ENCODE peak calls at places on chromosomes 4 and X, in seven cellular contexts. Y is lower lobe of right lung; V is mammary epithelial cell; K is MCF 10A; Q is CD4-positive, alpha-beta T cell; B is progenitor cell of endocrine pancreas; T is GM10248. R is an unnamed sample.

GRCh38 chrX:10015711-10016515 is 48.8 kb downstream of the CLDN34 start:
- DNase-seq in Y (peak), V (no peak), K (no peak), Q (no peak), B (peak), T (peak), R (no peak)

GRCh38 chr4:128571747-128572146 is 237.8 kb upstream of the JADE1 start:
- DNase-seq in Y (no peak), V (peak), K (peak), Q (no peak), B (no peak), T (no peak), R (no peak)

GRCh38 chr4:180380733-180381132 is 1862.5 kb upstream of the TENM3 start:
- DNase-seq in Y (no peak), V (peak), K (peak), Q (no peak), B (no peak), T (no peak), R (no peak)

GRCh38 chrX:13750812-13751211 is 16.3 kb downstream of the OFD1 start:
- DNase-seq in Y (no peak), V (no peak), K (no peak), Q (no peak), B (no peak), T (no peak), R (no peak)

GRCh38 chr4:13705521-13706035 is 78.1 kb upstream of the BOD1L1 start:
- DNase-seq in Y (peak), V (peak), K (peak), Q (no peak), B (no peak), T (no peak), R (no peak)

GRCh38 chr4:39814403-39815185 is 116.7 kb downstream of the UBE2K start:
- DNase-seq in Y (no peak), V (peak), K (peak), Q (no peak), B (no peak), T (peak), R (no peak)

GRCh38 chr4:69759189-69759604 is 1.2 kb downstream of the SULT1B1 start:
- DNase-seq in Y (no peak), V (no peak), K (no peak), Q (no peak), B (no peak), T (no peak), R (no peak)

GRCh38 chr4:163482197-163482596 is 8.6 kb upstream of the TKTL2 start:
- DNase-seq in Y (no peak), V (no peak), K (no peak), Q (no peak), B (no peak), T (peak), R (no peak)

GRCh38 chr4:139129206-139129605 is 47.8 kb downstream of the ELF2 start:
- DNase-seq in Y (no peak), V (no peak), K (no peak), Q (no peak), B (no peak), T (no peak), R (no peak)

GRCh38 chrX:131792789-131793462 is 230.2 kb upstream of the STK26 start:
- DNase-seq in Y (no peak), V (peak), K (peak), Q (no peak), B (no peak), T (no peak), R (peak)

GRCh38 chr4:8913858-8914460 is 42.3 kb upstream of the HMX1 start:
- DNase-seq in Y (no peak), V (no peak), K (no peak), Q (no peak), B (peak), T (no peak), R (no peak)

GRCh38 chr4:145177511-145177905 is 2.9 kb downstream of the OTUD4 start:
- DNase-seq in Y (no peak), V (peak), K (peak), Q (no peak), B (no peak), T (no peak), R (no peak)

GRCh38 chr4:51942108-51942832 is 77.9 kb downstream of the LRRC66 start:
- DNase-seq in Y (no peak), V (no peak), K (peak), Q (no peak), B (no peak), T (no peak), R (no peak)

GRCh38 chrX:74133156-74133796 is 170.7 kb upstream of the ZCCHC13 start:
- DNase-seq in Y (no peak), V (peak), K (peak), Q (no peak), B (no peak), T (peak), R (no peak)

GRCh38 chrX:153494061-153494460 is 719 bp upstream of the BGN start:
- DNase-seq in Y (no peak), V (no peak), K (no peak), Q (no peak), B (no peak), T (no peak), R (no peak)

GRCh38 chr4:72629540-72629939 is 60.5 kb upstream of the ADAMTS3 start:
- DNase-seq in Y (no peak), V (peak), K (peak), Q (no peak), B (no peak), T (no peak), R (no peak)

GRCh38 chrX:24184018-24184417 is 34.5 kb downstream of the ZFX start:
- DNase-seq in Y (no peak), V (no peak), K (no peak), Q (no peak), B (no peak), T (no peak), R (no peak)

GRCh38 chrX:41014776-41015175 is 70.5 kb upstream of the USP9X start:
- DNase-seq in Y (no peak), V (peak), K (peak), Q (no peak), B (no peak), T (no peak), R (no peak)

GRCh38 chrX:7351946-7352345 is 204.0 kb upstream of the PUDP start:
- DNase-seq in Y (no peak), V (no peak), K (no peak), Q (no peak), B (no peak), T (no peak), R (no peak)

GRCh38 chrX:155068165-155068564 is 2.8 kb downstream of the CMC4 start:
- DNase-seq in Y (no peak), V (peak), K (peak), Q (no peak), B (no peak), T (no peak), R (no peak)

GRCh38 chr4:139606600-139607301 is 50.7 kb upstream of the SETD7 start:
- DNase-seq in Y (no peak), V (peak), K (peak), Q (no peak), B (no peak), T (no peak), R (no peak)

DNA sequence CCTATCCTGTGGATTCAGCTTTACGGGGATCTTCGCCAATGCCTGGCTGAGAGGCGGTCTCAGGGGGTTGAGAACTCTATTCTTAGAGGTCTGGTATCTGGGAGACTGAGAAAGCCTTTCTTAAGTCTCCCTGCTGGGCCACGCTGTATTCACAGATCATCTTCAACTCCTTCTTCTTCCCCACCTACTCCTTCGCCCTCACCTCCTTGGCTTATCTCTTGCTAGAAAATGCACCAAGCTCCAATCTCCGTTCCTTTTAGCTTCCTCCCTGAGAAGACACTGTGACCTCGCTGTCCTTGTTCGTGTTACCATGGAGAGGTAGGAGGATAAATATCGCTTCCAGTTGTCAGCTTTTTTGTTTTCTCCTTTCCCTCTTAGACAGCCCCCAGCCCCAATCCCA is 450 bp upstream of the KLF8 start:
- DNase-seq in Y (no peak), V (no peak), K (no peak), Q (no peak), B (no peak), T (no peak), R (no peak)
- TF ChIP-seq CTCF in Y (no peak), V (no peak), K (no peak), Q (no peak), B (no peak), T (no peak), R (no peak)

GRCh38 chr4:18535948-18536347 is 514.4 kb upstream of the LCORL start:
- DNase-seq in Y (no peak), V (no peak), K (no peak), Q (no peak), B (no peak), T (no peak), R (no peak)

GRCh38 chr4:18538121-18538520 is 516.6 kb upstream of the LCORL start:
- DNase-seq in Y (no peak), V (no peak), K (no peak), Q (no peak), B (no peak), T (no peak), R (no peak)

GRCh38 chr4:18533262-18533775 is 511.8 kb upstream of the LCORL start:
- DNase-seq in Y (no peak), V (no peak), K (no peak), Q (no peak), B (no peak), T (no peak), R (no peak)

GRCh38 chr4:18540349-18540748 is 518.8 kb upstream of the LCORL start:
- DNase-seq in Y (no peak), V (no peak), K (no peak), Q (no peak), B (no peak), T (no peak), R (no peak)

DNA sequence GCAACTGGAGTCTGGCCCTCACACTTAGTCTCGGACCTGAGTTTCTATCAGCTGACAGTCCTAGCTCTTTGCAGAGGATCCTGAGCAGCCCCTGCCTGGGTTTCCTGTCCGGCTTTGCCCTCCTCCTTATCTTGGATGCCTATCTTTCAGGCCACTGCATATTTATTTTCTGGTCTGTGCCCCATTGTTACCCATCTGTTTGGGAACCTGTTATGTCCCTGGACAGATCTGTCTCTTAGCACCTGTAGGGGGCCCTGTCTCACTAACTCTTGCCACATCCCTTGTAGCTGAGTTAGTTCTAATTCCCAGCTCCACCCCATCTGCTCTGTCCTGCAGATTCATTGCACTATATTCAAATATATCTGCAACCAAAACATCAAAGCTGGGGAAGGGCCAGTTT is 514.9 kb upstream of the LCORL start:
- DNase-seq in Y (no peak), V (no peak), K (peak), Q (no peak), B (no peak), T (no peak), R (no peak)
- TF ChIP-seq CTCF in Y (no peak), V (no peak), K (no peak), Q (no peak), B (peak), T (no peak), R (no peak)

GRCh38 chr4:38759077-38759789 is 23.6 kb downstream of the TLR10 start:
- DNase-seq in Y (no peak), V (peak), K (peak), Q (peak), B (peak), T (peak), R (peak)

GRCh38 chr4:38757945-38758344 is 24.8 kb downstream of the TLR10 start:
- DNase-seq in Y (no peak), V (no peak), K (peak), Q (no peak), B (no peak), T (no peak), R (no peak)

GRCh38 chr4:38762560-38762959 is 20.2 kb downstream of the TLR10 start:
- DNase-seq in Y (no peak), V (no peak), K (no peak), Q (no peak), B (no peak), T (peak), R (no peak)

GRCh38 chr4:38760915-38761314 is 21.9 kb downstream of the TLR10 start:
- DNase-seq in Y (no peak), V (no peak), K (no peak), Q (no peak), B (no peak), T (no peak), R (no peak)

DNA sequence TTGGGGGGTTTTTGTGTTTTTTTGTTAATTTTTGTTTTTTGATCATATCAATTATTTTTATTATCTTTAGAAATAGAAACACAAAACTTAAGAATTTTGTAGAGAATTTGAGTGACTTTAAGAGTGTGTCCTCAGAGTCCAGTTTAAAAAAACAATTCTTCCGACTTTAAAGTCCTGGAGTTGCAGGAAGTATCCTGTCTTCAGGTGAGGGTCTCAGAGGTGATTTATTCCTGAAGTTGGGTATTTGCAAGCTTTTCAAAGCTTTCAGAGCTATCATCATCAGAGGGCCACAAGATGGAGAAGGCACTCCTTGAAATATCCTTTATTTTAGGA is 23.0 kb downstream of the TLR10 start:
- DNase-seq in Y (no peak), V (no peak), K (no peak), Q (no peak), B (no peak), T (no peak), R (no peak)
- TF ChIP-seq CTCF in Y (peak), V (no peak), K (no peak), Q (no peak), B (no peak), T (no peak), R (no peak)

GRCh38 chr4:20418865-20419451 is 167.3 kb downstream of the SLIT2 start:
- DNase-seq in Y (no peak), V (peak), K (peak), Q (no peak), B (no peak), T (peak), R (no peak)
- TF ChIP-seq CTCF in Y (peak), V (peak), K (peak), Q (peak), B (peak), T (peak), R (no peak)

GRCh38 chr4:188372856-188373255 is 233.6 kb downstream of the TRIML1 start:
- DNase-seq in Y (no peak), V (peak), K (peak), Q (no peak), B (no peak), T (no peak), R (no peak)
- TF ChIP-seq CTCF in Y (peak), V (no peak), K (peak), Q (no peak), B (peak), T (no peak), R (no peak)

DNA sequence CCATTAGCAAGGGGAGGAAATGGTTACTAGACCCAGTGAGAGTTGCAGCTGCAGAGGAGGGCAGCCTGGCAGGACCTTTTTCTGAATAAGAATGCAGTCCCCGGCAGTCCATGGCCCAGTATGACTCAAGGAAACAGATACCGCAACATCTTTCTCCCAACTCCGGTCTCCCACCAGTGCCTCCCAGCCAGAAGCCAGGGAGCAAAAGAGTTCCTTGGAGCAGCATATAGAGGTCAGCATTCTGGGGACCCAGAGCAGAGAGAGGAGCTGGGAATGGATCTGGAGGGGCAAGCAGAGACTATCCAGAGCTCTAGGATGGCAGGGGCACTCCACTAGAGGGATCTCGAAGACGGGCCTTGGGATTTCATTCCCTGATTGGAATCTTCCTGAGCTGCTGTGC is 339.2 kb upstream of the AADAT start:
- DNase-seq in Y (no peak), V (no peak), K (no peak), Q (no peak), B (no peak), T (no peak), R (no peak)
- TF ChIP-seq CTCF in Y (no peak), V (no peak), K (no peak), Q (no peak), B (no peak), T (no peak), R (no peak)

GRCh38 chr4:38568768-38569167 is 95.2 kb upstream of the KLF3 start:
- DNase-seq in Y (no peak), V (peak), K (no peak), Q (no peak), B (no peak), T (no peak), R (no peak)

GRCh38 chr4:38572798-38573197 is 91.2 kb upstream of the KLF3 start:
- DNase-seq in Y (no peak), V (no peak), K (no peak), Q (no peak), B (no peak), T (no peak), R (no peak)

GRCh38 chr4:38567448-38567847 is 96.6 kb upstream of the KLF3 start:
- DNase-seq in Y (no peak), V (peak), K (no peak), Q (no peak), B (no peak), T (no peak), R (no peak)

GRCh38 chr4:38566811-38567398 is 97.1 kb upstream of the KLF3 start:
- DNase-seq in Y (no peak), V (no peak), K (no peak), Q (no peak), B (no peak), T (no peak), R (no peak)

DNA sequence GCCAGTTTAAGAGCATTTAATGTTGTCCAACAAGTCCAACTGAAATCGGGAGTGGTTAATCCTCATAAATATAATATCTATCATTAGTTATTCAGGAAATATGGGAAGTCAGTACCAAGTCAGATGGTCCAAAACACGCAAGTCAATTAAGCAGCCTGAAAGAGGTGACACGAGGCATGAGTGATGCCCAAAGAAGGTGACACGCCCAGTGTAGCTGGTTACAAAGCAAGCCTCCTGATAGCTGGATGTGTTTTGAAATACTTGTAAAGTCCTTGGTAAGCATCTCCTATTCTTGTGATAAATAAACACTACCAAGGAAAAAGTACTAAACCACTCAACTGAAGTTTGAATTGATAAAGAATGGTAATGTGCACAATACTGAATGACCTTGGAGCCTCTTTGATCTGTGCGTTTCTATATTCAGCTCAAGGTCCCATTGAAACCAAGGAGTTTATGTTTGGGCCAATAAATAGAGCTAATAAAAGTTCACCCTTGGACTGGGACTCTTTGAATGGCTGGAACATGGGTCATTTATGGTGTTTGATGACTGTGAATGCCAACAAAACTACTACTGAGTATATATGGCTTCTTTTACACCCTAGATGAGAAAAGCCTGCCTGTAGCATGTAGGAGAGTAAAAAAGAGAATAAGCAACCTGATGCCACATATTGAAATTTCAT is 93.2 kb upstream of the KLF3 start:
- DNase-seq in Y (no peak), V (no peak), K (no peak), Q (no peak), B (no peak), T (no peak), R (no peak)
- TF ChIP-seq CTCF in Y (no peak), V (no peak), K (no peak), Q (no peak), B (no peak), T (no peak), R (no peak)

GRCh38 chrX:95703696-95704095 is 980.9 kb upstream of the DIAPH2 start:
- DNase-seq in Y (no peak), V (no peak), K (peak), Q (no peak), B (no peak), T (no peak), R (no peak)
- TF ChIP-seq CTCF in Y (no peak), V (no peak), K (no peak), Q (no peak), B (no peak), T (no peak), R (no peak)

DNA sequence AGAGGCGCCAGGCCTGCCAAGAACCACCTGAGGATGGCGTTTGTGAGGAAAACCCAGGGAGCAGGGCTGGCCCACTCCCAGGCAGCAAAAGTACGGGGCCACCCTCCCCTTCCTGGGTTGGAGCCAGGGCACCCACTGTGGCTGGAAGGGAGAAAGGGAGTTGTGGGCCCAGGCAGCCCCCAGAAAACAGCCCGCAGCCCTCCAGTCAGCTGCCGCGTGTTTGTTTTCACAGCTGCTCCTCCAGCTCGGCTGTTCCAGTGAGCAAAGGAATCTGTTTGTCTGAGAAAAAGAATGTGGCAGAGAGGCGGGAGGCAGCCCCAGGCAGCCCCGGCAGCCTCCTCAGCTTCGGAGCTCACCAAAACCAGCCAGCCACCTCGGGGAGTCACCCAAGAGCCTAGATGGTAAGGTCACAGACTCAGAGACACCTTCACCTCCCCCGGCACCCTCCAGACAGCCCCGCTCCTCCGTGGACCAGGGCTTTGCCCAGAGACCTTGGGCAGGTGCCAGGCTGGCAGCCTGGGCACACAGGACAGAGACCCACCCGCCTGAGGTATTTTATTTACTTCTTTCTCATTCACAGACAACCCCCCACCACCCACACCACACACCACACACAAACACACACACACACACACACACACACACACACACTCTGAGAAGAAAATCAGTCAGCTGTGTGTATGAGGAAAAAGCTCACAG is 338.1 kb downstream of the BCOR start:
- DNase-seq in Y (peak), V (no peak), K (peak), Q (no peak), B (no peak), T (no peak), R (no peak)
- TF ChIP-seq CTCF in Y (no peak), V (no peak), K (no peak), Q (no peak), B (no peak), T (no peak), R (no peak)

R was measured in omental fat pad.